ENCODE peak calls at places on chromosome 5, in four cellular contexts. W, A, L and B are unnamed samples.

GRCh38 chr5:178120661-178121357 is 7.5 kb downstream of the N4BP3 start:
- ATAC-seq in W (peak), A (peak), L (peak), B (peak)

GRCh38 chr5:172491481-172491880 is 37.2 kb upstream of the SH3PXD2B start:
- ATAC-seq in W (no peak), A (no peak), L (no peak), B (no peak)

GRCh38 chr5:92922231-92922967 is 658.6 kb downstream of the NR2F1-AS1 start:
- ATAC-seq in W (peak), A (no peak), L (no peak), B (peak)

GRCh38 chr5:99020698-99021048 is 91.9 kb upstream of the CHD1 start:
- ATAC-seq in W (no peak), A (no peak), L (no peak), B (no peak)

GRCh38 chr5:2756764-2757163 is 5.3 kb upstream of the IRX2 start:
- ATAC-seq in W (no peak), A (no peak), L (no peak), B (no peak)

GRCh38 chr5:159392881-159393280 is 62.6 kb upstream of the IL12B start:
- ATAC-seq in W (no peak), A (no peak), L (no peak), B (no peak)

GRCh38 chr5:177304392-177305119 is 957 bp downstream of the PRELID1 start:
- ATAC-seq in W (no peak), A (no peak), L (no peak), B (no peak)

GRCh38 chr5:30605693-30606268 is 587.7 kb upstream of the CDH6 start:
- ATAC-seq in W (no peak), A (no peak), L (no peak), B (no peak)

GRCh38 chr5:166936351-166936750 is 1355.1 kb upstream of the WWC1 start:
- ATAC-seq in W (no peak), A (no peak), L (no peak), B (no peak)

GRCh38 chr5:155094455-155094854 is 80.9 kb downstream of the KIF4B start:
- ATAC-seq in W (no peak), A (no peak), L (no peak), B (no peak)

GRCh38 chr5:73437126-73438047 is 11.2 kb downstream of the FOXD1 start:
- ATAC-seq in W (peak), A (peak), L (no peak), B (no peak)